ENCODE peak calls at places on chromosomes 2 and 18, in five cellular contexts. X, Y, O, E and C are unnamed samples.

GRCh38 chr18:59451963-59452362 is 92.9 kb upstream of the LMAN1 start:
- DNase-seq in X (no peak), Y (no peak), O (no peak), E (no peak), C (no peak)

GRCh38 chr2:136156411-136156810 is 38.5 kb upstream of the CXCR4 start:
- DNase-seq in X (no peak), Y (no peak), O (no peak), E (no peak), C (no peak)

GRCh38 chr2:84959494-84960156 is 11.3 kb upstream of the KCMF1 start:
- DNase-seq in X (no peak), Y (no peak), O (no peak), E (no peak), C (no peak)

GRCh38 chr2:85758361-85759256 is 4.8 kb downstream of the ATOH8 start:
- DNase-seq in X (no peak), Y (no peak), O (peak), E (no peak), C (no peak)

GRCh38 chr18:36298113-36298701 is 694 bp downstream of the FHOD3 start:
- DNase-seq in X (no peak), Y (peak), O (no peak), E (peak), C (no peak)

GRCh38 chr18:74413811-74414210 is 43.3 kb downstream of the DIPK1C start:
- DNase-seq in X (no peak), Y (no peak), O (no peak), E (no peak), C (no peak)

GRCh38 chr2:173831312-173832229 is 133.6 kb downstream of the SP3 start:
- DNase-seq in X (no peak), Y (peak), O (peak), E (no peak), C (peak)

GRCh38 chr2:130744287-130745117 is 10.8 kb upstream of the AMER3 start:
- DNase-seq in X (no peak), Y (no peak), O (no peak), E (no peak), C (no peak)

GRCh38 chr2:179612591-179613298 is 248.7 kb downstream of the ZNF385B start:
- DNase-seq in X (no peak), Y (no peak), O (no peak), E (no peak), C (no peak)

GRCh38 chr2:72081450-72081849 is 66.2 kb downstream of the CYP26B1 start:
- DNase-seq in X (no peak), Y (no peak), O (no peak), E (no peak), C (no peak)

GRCh38 chr18:57352271-57352701 is at the start of gene ST8SIA3:
- DNase-seq in X (no peak), Y (no peak), O (no peak), E (no peak), C (no peak)

GRCh38 chr2:134087371-134087921 is 166.4 kb upstream of the MGAT5 start:
- DNase-seq in X (no peak), Y (no peak), O (no peak), E (no peak), C (no peak)

GRCh38 chr2:26970928-26971627 is 641 bp downstream of the MAPRE3 start:
- DNase-seq in X (no peak), Y (peak), O (peak), E (no peak), C (peak)

GRCh38 chr18:44909191-44909719 is 228.6 kb downstream of the SETBP1 start:
- DNase-seq in X (peak), Y (no peak), O (no peak), E (no peak), C (no peak)

GRCh38 chr18:22493255-22493654 is 75.5 kb upstream of the CTAGE1 start:
- DNase-seq in X (no peak), Y (no peak), O (no peak), E (no peak), C (no peak)

GRCh38 chr18:22488554-22488953 is 70.8 kb upstream of the CTAGE1 start:
- DNase-seq in X (no peak), Y (peak), O (peak), E (no peak), C (peak)

GRCh38 chr18:22486667-22487066 is 69.0 kb upstream of the CTAGE1 start:
- DNase-seq in X (no peak), Y (no peak), O (peak), E (no peak), C (no peak)

GRCh38 chr18:22490429-22490846 is 72.7 kb upstream of the CTAGE1 start:
- DNase-seq in X (no peak), Y (no peak), O (no peak), E (no peak), C (no peak)

GRCh38 chr18:22489694-22490093 is 72.0 kb upstream of the CTAGE1 start:
- DNase-seq in X (no peak), Y (no peak), O (no peak), E (no peak), C (no peak)
- TF ChIP-seq CTCF in X (no peak), Y (no peak), O (no peak), E (no peak), C (no peak)

GRCh38 chr2:28870146-28870891 is at the start of gene TRMT61B:
- DNase-seq in X (peak), Y (peak), O (peak), E (peak), C (peak)
- TF ChIP-seq POLR2A in X (peak), Y (peak), O (peak), E (no peak), C (peak)

GRCh38 chr2:501667-502066 is 175.5 kb downstream of the TMEM18 start:
- DNase-seq in X (no peak), Y (no peak), O (no peak), E (no peak), C (no peak)

GRCh38 chr2:503288-503999 is 173.8 kb downstream of the TMEM18 start:
- DNase-seq in X (no peak), Y (no peak), O (no peak), E (no peak), C (no peak)

GRCh38 chr2:502831-503230 is 174.4 kb downstream of the TMEM18 start:
- DNase-seq in X (no peak), Y (no peak), O (no peak), E (no peak), C (no peak)

GRCh38 chr2:499726-500125 is 177.5 kb downstream of the TMEM18 start:
- DNase-seq in X (no peak), Y (no peak), O (no peak), E (no peak), C (no peak)

GRCh38 chr2:501130-501529 is 176.1 kb downstream of the TMEM18 start:
- DNase-seq in X (no peak), Y (no peak), O (no peak), E (no peak), C (no peak)
- TF ChIP-seq CTCF in X (peak), Y (no peak), O (no peak), E (no peak), C (no peak)

GRCh38 chr18:12102136-12102842 is 8.6 kb downstream of the ANKRD62 start:
- DNase-seq in X (no peak), Y (no peak), O (no peak), E (no peak), C (no peak)
- TF ChIP-seq POLR2A in X (no peak), Y (no peak), O (no peak), E (no peak), C (no peak)

GRCh38 chr2:182134201-182134600 is 148.5 kb downstream of the PPP1R1C start:
- DNase-seq in X (no peak), Y (no peak), O (no peak), E (no peak), C (no peak)

GRCh38 chr2:182133195-182133891 is 147.7 kb downstream of the PPP1R1C start:
- DNase-seq in X (no peak), Y (no peak), O (no peak), E (no peak), C (no peak)

GRCh38 chr2:182129188-182129707 is 143.6 kb downstream of the PPP1R1C start:
- DNase-seq in X (no peak), Y (no peak), O (no peak), E (no peak), C (no peak)

DNA sequence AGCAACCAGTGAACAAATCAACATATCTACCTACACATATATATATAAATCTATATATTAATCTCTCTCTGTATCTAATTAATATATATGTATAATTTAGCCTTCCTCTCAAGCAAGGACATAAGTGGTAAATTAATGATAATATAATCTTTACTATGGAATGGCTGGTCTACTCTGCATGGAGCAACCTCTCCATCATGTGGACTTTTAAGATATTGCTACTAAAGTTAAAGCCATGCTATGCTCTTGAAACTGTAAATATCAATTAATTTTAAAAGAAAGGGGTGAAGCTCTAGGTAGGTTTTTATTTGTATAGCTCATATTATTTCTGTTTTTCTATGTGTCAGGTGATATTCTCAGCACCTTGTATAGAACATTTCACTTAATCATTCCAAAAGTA is 147.0 kb downstream of the PPP1R1C start:
- DNase-seq in X (no peak), Y (no peak), O (no peak), E (no peak), C (no peak)
- TF ChIP-seq CTCF in X (no peak), Y (no peak), O (no peak), E (no peak), C (no peak)

DNA sequence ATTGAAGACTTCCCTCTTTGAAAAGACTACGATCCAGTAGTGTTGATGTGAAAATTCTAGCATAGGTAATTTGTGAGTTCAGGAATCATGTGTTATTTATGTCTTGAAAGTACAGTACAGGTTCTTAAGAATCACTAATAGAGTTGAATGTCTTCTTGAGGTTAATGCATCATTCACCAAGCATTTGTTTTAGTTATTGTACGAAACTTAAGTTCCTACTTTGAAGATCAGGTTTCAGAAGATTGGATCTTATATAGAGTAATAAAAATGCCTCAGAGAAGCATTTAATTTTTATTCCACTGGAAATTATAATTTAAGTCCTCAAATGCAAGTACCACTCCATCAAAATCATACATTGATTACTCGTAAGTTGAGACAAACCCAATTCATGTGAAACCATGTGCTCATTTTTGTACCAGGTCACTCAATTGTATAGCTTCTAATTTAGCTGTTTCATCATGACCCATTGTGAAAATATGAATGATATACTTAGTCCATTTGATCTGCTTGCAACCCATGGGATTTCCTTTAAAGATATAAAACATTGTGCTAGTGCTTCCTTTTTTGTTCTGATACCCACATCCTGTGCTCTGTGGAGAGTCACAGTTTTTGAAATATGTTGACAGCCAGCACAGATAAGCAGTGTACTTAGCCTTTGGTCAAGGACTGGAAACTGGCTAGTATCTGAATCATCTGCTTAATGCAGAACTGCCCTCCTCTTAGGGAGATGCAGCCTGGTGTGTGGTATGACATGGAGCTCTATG is 22.5 kb upstream of the RAB27B start:
- DNase-seq in X (no peak), Y (no peak), O (no peak), E (no peak), C (no peak)
- TF ChIP-seq POLR2A in X (no peak), Y (no peak), O (no peak), E (no peak), C (no peak)

GRCh38 chr2:96265840-96266569 is at the start of the genes CIAO1 and TMEM127:
- DNase-seq in X (peak), Y (peak), O (peak), E (peak), C (peak)
- TF ChIP-seq CTCF in X (peak), Y (no peak), O (peak), E (peak), C (peak)

DNA sequence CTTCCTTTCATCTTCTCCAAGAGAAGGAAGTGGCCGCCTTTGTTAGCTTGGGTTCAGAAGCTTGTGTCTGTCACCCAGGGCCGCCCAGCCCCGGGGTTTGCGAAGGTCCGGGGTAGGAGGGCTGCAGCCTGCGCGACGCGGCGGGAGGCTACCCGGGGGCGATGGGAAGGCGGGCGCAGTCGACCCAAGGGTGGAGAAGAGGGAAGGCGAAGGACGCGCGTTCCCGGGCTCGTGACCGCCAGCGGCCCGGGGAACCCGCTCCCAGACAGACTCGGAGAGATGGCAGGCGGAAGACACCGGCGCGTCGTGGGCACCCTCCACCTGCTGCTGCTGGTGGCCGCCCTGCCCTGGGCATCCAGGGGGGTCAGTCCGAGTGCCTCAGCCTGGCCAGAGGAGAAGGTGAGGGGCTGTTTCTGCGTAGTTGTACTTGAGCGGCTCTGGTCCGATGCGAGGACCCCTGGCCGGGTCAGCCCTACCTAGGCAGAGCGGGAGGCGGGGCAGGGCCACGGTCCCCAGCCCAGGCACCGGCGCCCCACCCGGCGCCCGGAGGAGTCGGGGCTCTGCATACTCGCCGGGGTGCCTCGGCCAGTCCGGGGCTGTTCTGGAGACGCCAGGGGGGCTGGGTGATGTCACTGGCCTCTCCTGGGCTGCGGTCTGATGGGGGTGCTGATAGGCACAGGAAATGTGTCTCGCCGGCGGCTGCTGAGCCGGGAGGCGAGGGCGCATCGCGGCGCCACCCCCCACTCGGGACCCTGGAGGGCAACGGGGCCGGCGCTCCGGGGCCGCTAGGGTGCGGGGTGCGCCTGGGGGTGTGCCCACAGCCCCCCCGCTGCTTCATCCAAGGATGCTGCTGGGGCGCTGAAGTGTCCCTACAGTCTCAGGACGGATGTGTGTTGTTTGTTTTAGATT is at the start of gene QPCT:
- DNase-seq in X (no peak), Y (peak), O (peak), E (no peak), C (peak)
- TF ChIP-seq POLR2A in X (no peak), Y (no peak), O (no peak), E (no peak), C (no peak)

DNA sequence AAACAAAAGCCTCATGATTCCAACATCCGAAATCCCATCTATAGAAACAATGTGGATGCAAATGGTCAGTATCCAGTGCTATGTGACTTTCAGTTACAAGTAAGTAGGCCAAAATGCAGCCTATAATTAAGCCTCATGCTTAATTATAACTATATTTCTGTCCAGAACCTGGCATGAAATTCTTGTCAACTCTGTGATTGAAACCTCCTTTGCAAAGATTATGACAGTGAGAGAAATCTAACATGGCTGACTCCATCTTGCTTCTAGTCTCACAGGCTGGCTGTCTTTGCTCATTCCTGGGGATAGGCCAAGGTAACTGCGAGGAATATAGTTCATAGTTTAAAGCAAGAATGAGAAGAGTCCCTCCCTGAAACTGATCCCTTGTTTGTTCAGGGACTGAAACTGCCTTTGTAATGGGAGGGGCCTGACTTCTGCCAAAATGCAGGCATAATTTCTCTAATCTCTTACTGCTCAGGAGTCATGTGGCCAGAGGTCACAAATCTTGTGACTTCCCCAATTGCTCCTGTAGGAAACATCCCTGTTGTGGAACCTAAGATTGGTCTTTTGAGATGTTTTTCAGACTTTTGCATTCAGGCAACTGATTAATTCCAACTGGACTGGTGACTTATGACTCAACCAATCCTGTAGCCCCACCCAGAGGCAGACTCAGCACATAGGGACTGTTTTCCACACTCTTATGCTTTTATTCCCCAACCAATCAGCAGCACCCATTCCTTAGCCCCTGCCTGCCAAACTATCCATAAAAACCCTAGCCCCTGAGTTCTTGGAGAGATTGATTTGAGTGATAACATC is 84.5 kb upstream of the TLK1 start:
- DNase-seq in X (no peak), Y (no peak), O (no peak), E (peak), C (no peak)
- TF ChIP-seq CTCF in X (no peak), Y (no peak), O (no peak), E (no peak), C (no peak)